ENCODE peak calls at places on chromosome 9, in nine cellular contexts. N is DND-41, R is K562, U is PC-9, V is SK-N-SH, K is neural progenitor cell, H is H1, G is OCI-LY7, X is GM23338. P is an unnamed sample. For H3K79me2, the result is how much of the 10 kb centered on the place peaks cover.

GRCh38 chr9:128902351-128903078 is 18.3 kb upstream of the PHYHD1 start:
- DNase-seq in K (no peak), V (no peak), G (peak), U (peak), H (no peak), X (no peak), R (no peak), N (peak), P (peak)

GRCh38 chr9:131259432-131259885 is 16.9 kb downstream of the FAM78A start:
- DNase-seq in V (no peak), N (no peak), H (no peak), G (no peak), X (peak), K (no peak), U (no peak), R (peak), P (no peak)

GRCh38 chr9:98481676-98482075 is 226.2 kb upstream of the TBC1D2 start:
- DNase-seq in U (no peak), K (no peak), G (no peak), R (no peak), H (no peak), V (no peak), X (no peak), N (no peak), P (no peak)

GRCh38 chr9:83027153-83027867 is 35.6 kb downstream of the RASEF start:
- DNase-seq in V (no peak), R (no peak), G (no peak), U (peak), H (no peak), K (no peak), X (no peak), N (no peak), P (peak)

GRCh38 chr9:118929317-118929716 is 439.9 kb downstream of the BRINP1 start:
- DNase-seq in U (no peak), V (no peak), K (no peak), X (no peak), H (no peak), G (no peak), N (no peak), R (no peak), P (no peak)

GRCh38 chr9:16540996-16541668 is 329.3 kb downstream of the BNC2 start:
- DNase-seq in G (no peak), R (no peak), X (no peak), K (no peak), V (no peak), H (no peak), N (no peak), U (no peak), P (no peak)

GRCh38 chr9:20513126-20513913 is 109.0 kb downstream of the MLLT3 start:
- DNase-seq in N (no peak), H (no peak), K (no peak), U (peak), R (no peak), V (no peak), X (no peak), G (no peak), P (no peak)

GRCh38 chr9:106799146-106799545 is 63.8 kb upstream of the ZNF462 start:
- DNase-seq in U (no peak), K (no peak), G (no peak), R (no peak), N (no peak), X (peak), H (no peak), V (no peak), P (no peak)

GRCh38 chr9:113223963-113224362 is 2.6 kb downstream of the SLC31A1 start:
- DNase-seq in V (no peak), H (no peak), U (no peak), K (no peak), R (no peak), N (no peak), G (no peak), X (no peak), P (no peak)

GRCh38 chr9:77820293-77820954 is 172.3 kb upstream of the GNA14 start:
- DNase-seq in H (no peak), R (peak), K (no peak), N (no peak), V (no peak), G (no peak), U (no peak), X (no peak), P (no peak)

GRCh38 chr9:98231770-98232478 is 23.5 kb downstream of the TBC1D2 start:
- DNase-seq in V (no peak), K (no peak), U (no peak), G (peak), N (no peak), H (no peak), R (no peak), X (no peak), P (no peak)

GRCh38 chr9:126661521-126662251 is 48.0 kb downstream of the LMX1B start:
- DNase-seq in N (no peak), K (peak), H (peak), X (peak), G (no peak), R (no peak), V (no peak), U (peak), P (peak)

GRCh38 chr9:98374385-98375051 is 119.1 kb upstream of the TBC1D2 start:
- DNase-seq in X (peak), G (no peak), N (no peak), K (no peak), H (no peak), U (peak), V (no peak), R (peak), P (no peak)

GRCh38 chr9:115142090-115142489 is 24.1 kb upstream of the TNC start:
- DNase-seq in H (no peak), X (no peak), R (no peak), U (no peak), G (no peak), V (no peak), N (no peak), K (no peak), P (no peak)

GRCh38 chr9:132647806-132648205 is 22.0 kb downstream of the DDX31 start:
- DNase-seq in U (no peak), V (no peak), K (no peak), H (no peak), R (no peak), G (no peak), N (no peak), X (no peak), P (no peak)

GRCh38 chr9:27276182-27277030 is 20.5 kb downstream of the EQTN start:
- DNase-seq in V (peak), K (peak), U (no peak), X (peak), H (no peak), R (peak), G (peak), N (no peak), P (no peak)

GRCh38 chr9:79387091-79387490 is 184.7 kb upstream of the TLE4 start:
- DNase-seq in X (peak), G (no peak), K (no peak), V (no peak), H (no peak), R (no peak), U (no peak), N (no peak), P (no peak)

GRCh38 chr9:27386759-27387158 is 89.8 kb upstream of the EQTN start:
- DNase-seq in N (no peak), K (no peak), X (peak), V (no peak), R (no peak), G (no peak), H (no peak), U (no peak), P (no peak)

GRCh38 chr9:127181315-127181580 is 58.8 kb upstream of the ANGPTL2 start:
- DNase-seq in K (no peak), U (no peak), R (no peak), V (no peak), X (no peak), G (no peak), H (no peak), N (no peak), P (no peak)

GRCh38 chr9:97906236-97906831 is 16.0 kb downstream of the TRMO start:
- DNase-seq in H (no peak), G (no peak), X (no peak), K (no peak), R (no peak), V (no peak), N (no peak), U (no peak), P (no peak)

GRCh38 chr9:98521141-98521540 is 187.6 kb downstream of the GABBR2 start:
- DNase-seq in N (no peak), V (no peak), K (no peak), R (no peak), G (no peak), H (no peak), X (no peak), U (no peak), P (no peak)

GRCh38 chr9:114078021-114078780 is at the start of gene AMBP:
- DNase-seq in H (no peak), K (no peak), X (peak), V (peak), U (no peak), G (no peak), N (no peak), R (peak), P (no peak)

GRCh38 chr9:21452681-21453080 is 12.4 kb downstream of the IFNA1 start:
- DNase-seq in K (no peak), X (no peak), G (no peak), H (no peak), U (no peak), R (no peak), N (no peak), V (no peak), P (no peak)

GRCh38 chr9:78298046-78298511 is 1.2 kb downstream of the PSAT1 start:
- DNase-seq in H (no peak), G (no peak), V (peak), U (no peak), K (peak), X (peak), R (peak), N (no peak), P (no peak)

GRCh38 chr9:83059417-83059816 is 3.5 kb downstream of the RASEF start:
- DNase-seq in N (no peak), U (no peak), K (no peak), G (no peak), V (no peak), R (no peak), H (no peak), X (no peak), P (no peak)

GRCh38 chr9:136754059-136754572 is 3.9 kb downstream of the LCN8 start:
- DNase-seq in U (no peak), R (no peak), H (no peak), V (no peak), G (no peak), X (no peak), K (no peak), N (no peak), P (no peak)

GRCh38 chr9:89774971-89775370 is 170.2 kb downstream of the GADD45G start:
- DNase-seq in R (no peak), V (no peak), N (no peak), X (no peak), G (no peak), H (no peak), U (no peak), K (no peak), P (no peak)

GRCh38 chr9:125863920-125864319 is 116.7 kb downstream of the PBX3 start:
- DNase-seq in K (no peak), R (no peak), H (no peak), N (no peak), X (no peak), U (no peak), V (no peak), G (no peak), P (no peak)

GRCh38 chr9:5608298-5609254 is 20.3 kb upstream of the RIC1 start:
- DNase-seq in H (no peak), G (peak), U (no peak), R (peak), X (no peak), K (no peak), N (no peak), V (no peak), P (no peak)

GRCh38 chr9:130090915-130091314 is 37.2 kb downstream of the GPR107 start:
- DNase-seq in G (no peak), V (no peak), K (no peak), R (no peak), N (no peak), H (no peak), U (no peak), X (no peak), P (no peak)

GRCh38 chr9:76562511-76562911 is 103.5 kb downstream of the GCNT1 start:
- DNase-seq in K (no peak), U (no peak), X (no peak), N (no peak), G (no peak), R (no peak), V (no peak), H (no peak), P (no peak)

GRCh38 chr9:97038909-97039781 is at the start of gene CTSV:
- DNase-seq in H (peak), X (peak), G (peak), U (peak), V (peak), N (no peak), R (peak), K (peak), P (peak)

GRCh38 chr9:111759762-111760639 is 34.7 kb downstream of the SHOC1 start:
- DNase-seq in R (peak), V (peak), X (peak), G (peak), U (peak), H (no peak), K (peak), N (peak), P (peak)

DNA sequence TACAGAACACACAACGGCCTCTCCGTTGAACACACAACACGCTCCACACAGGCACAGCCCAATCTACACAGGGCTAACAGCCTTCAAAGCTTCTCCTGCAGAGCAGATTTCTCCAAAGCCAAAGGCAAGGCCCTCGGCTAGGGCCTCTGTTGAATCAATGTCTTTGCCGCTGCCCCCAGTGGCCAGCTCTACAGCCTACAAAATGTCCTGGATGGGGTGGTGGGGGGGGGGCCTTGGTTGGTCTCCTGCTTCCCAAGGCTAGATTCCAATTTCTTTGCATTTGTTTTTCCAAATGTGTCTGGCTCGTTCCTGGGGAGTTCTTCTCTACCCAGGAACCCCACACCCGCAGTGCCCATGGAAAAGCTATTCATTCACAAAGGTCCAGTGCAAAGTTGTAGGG is 167.2 kb downstream of the PAX5 start:
- DNase-seq in R (no peak), N (no peak), G (no peak), K (no peak), V (peak), X (peak), H (no peak), U (no peak), P (no peak)
- TF ChIP-seq CTCF in R (no peak), N (peak), G (peak), K (peak), V (peak), X (peak), H (peak), U (no peak), P (no peak)

GRCh38 chr9:110114888-110115259 is 93.1 kb downstream of the C9orf152 start:
- DNase-seq in X (peak), N (no peak), G (no peak), U (no peak), H (no peak), V (no peak), K (no peak), R (no peak), P (no peak)

GRCh38 chr9:110114086-110114887 is 93.7 kb downstream of the C9orf152 start:
- DNase-seq in X (no peak), R (no peak), N (no peak), K (no peak), H (no peak), V (no peak), U (no peak), G (no peak), P (no peak)

GRCh38 chr9:110115341-110115820 is 92.6 kb downstream of the C9orf152 start:
- DNase-seq in X (no peak), K (no peak), N (no peak), G (no peak), R (no peak), V (no peak), U (no peak), H (no peak), P (no peak)

GRCh38 chr9:110111868-110112267 is 96.1 kb downstream of the C9orf152 start:
- DNase-seq in G (no peak), R (no peak), X (peak), V (no peak), K (no peak), U (no peak), H (no peak), N (no peak), P (no peak)

DNA sequence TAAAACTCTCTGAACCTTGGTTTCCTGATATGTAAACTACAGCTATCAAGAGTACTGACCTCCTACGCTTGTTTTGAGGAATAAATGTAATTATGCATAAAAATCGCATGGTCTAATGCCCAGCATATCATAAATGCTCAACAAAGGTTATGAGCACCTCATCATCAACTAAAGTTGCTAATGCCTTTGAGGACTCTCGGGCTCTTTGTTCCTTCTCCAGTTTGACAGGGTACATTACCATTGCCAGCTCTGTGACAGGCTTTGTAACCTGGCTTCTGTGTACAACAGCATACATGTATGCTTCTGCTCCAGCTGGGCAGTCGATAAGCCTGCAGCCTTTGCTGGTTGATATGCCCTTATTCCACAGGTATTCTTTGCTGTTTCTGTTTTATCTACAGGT is 95.2 kb downstream of the C9orf152 start:
- DNase-seq in X (no peak), N (no peak), U (no peak), K (no peak), G (no peak), V (no peak), H (no peak), R (no peak), P (no peak)
- H3K79me2 ChIP-seq in X (half or more), N (half or more), U (under half), K (under half), G (half or more), V (half or more), H (under half), R (under half), P (half or more)

GRCh38 chr9:3342159-3342777 is 183.5 kb downstream of the RFX3 start:
- DNase-seq in H (no peak), K (no peak), V (no peak), R (no peak), X (no peak), N (no peak), U (no peak), G (no peak), P (no peak)

GRCh38 chr9:3348169-3348568 is 177.6 kb downstream of the RFX3 start:
- DNase-seq in U (no peak), R (no peak), X (no peak), H (no peak), K (no peak), V (no peak), N (no peak), G (no peak), P (no peak)

GRCh38 chr9:3343671-3344070 is 182.1 kb downstream of the RFX3 start:
- DNase-seq in U (no peak), K (no peak), H (no peak), N (no peak), V (no peak), R (no peak), G (no peak), X (no peak), P (no peak)

DNA sequence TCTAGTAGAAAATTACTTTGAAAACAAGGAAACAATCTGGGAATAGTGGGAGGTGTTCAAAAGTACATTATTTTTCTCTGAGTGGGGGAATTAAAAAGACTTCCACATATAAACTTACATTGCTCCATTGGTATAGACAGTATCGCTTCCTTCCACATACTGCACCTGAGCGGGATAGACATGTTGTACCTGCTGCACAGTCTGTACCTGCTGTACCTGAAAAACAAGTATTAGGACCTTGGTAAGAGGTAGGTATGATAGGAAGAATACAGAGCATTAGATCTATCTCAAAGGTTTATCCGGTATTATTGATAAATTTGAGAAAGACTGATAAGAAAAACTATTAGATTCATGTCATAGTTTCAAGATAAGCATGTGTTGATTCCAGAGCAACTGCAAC is 179.3 kb downstream of the RFX3 start:
- DNase-seq in H (no peak), X (no peak), N (no peak), R (no peak), K (no peak), V (no peak), U (no peak), G (no peak), P (no peak)
- H3K4me3 ChIP-seq in H (no peak), X (no peak), N (no peak), R (no peak), K (no peak), V (no peak), U (no peak), G (no peak), P (no peak)

GRCh38 chr9:2663486-2663885 is 41.9 kb downstream of the VLDLR start:
- DNase-seq in H (no peak), X (no peak), N (no peak), R (no peak), G (no peak), U (no peak), K (no peak), V (no peak), P (no peak)

GRCh38 chr9:2664675-2665065 is 43.1 kb downstream of the VLDLR start:
- DNase-seq in V (no peak), H (no peak), X (no peak), R (no peak), K (no peak), N (no peak), G (no peak), U (no peak), P (no peak)

GRCh38 chr9:2663886-2664674 is 42.5 kb downstream of the VLDLR start:
- DNase-seq in R (no peak), K (no peak), H (no peak), N (no peak), V (no peak), X (no peak), G (no peak), U (no peak), P (no peak)

GRCh38 chr9:2666569-2666968 is 45.0 kb downstream of the VLDLR start:
- DNase-seq in K (no peak), V (no peak), N (no peak), G (no peak), U (no peak), H (no peak), X (no peak), R (no peak), P (no peak)

GRCh38 chr9:2662496-2662895 is 40.9 kb downstream of the VLDLR start:
- DNase-seq in N (no peak), V (peak), K (peak), R (no peak), U (no peak), G (no peak), X (peak), H (no peak), P (no peak)
- TF ChIP-seq CTCF in N (no peak), V (peak), K (peak), R (no peak), U (peak), G (no peak), X (peak), H (peak), P (peak)

GRCh38 chr9:6782981-6783380 is 25.2 kb downstream of the KDM4C start:
- DNase-seq in K (no peak), G (no peak), X (no peak), U (no peak), H (no peak), N (no peak), R (no peak), V (no peak), P (no peak)
- H3K79me2 ChIP-seq in K (under half), G (half or more), X (half or more), U (under half), H (half or more), N (half or more), R (half or more), V (under half), P (half or more)

DNA sequence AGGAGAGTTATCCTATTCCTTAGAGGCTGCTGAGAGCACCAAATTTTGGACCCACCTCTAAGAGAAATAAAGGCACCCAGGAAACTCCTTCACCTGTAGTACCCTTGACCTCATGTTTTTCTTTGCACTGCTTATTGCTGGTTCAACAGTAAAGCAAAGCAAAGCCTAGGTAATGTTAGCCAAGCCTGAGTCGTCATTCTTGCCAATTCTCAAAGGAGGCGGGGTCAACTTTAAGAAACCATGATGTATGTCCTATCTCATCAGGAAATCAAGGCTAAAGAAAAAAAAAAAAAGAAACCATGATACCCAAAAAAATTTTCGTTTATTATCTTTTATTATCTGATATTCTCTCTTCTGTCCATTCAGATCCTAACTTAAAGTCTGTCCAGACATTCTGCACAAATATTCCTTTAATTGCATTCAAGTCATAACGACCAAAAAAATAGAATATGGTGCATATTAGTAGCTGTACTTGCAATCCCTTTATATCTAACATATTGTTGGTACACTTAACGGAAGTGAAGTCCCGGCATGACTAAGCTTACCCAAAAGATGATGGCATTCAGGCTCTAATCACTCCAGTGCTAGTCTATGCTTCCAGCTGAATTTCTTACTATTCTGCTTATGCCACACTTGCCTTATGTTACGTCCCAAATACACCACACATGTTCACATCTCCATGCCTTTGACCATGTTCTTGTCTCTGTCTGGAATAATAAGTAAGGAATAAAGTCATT is 1.8 kb downstream of the AUH start:
- DNase-seq in X (no peak), N (no peak), R (peak), U (no peak), K (no peak), V (no peak), H (no peak), G (no peak), P (no peak)
- H3K4me3 ChIP-seq in X (peak), N (no peak), R (peak), U (peak), K (peak), V (no peak), H (peak), G (peak), P (no peak)